ENCODE peak calls at places on chromosomes 5 and 9, in ten cellular contexts. T is tibial artery; O is lung; X is sigmoid colon; U is NT2/D1; A is psoas muscle; L is CD4-positive, alpha-beta T cell; J is left ventricle myocardium inferior; Y is RWPE2; D is aorta. E is an unnamed sample. For H3K9me3, the result is how much of the 10 kb centered on the place peaks cover.

GRCh38 chr5:74657165-74657564 is 16.6 kb upstream of the ENC1 start:
- DNase-seq in A (no peak), Y (no peak), T (no peak), J (no peak), U (no peak), O (no peak), X (no peak), D (no peak), L (no peak), E (no peak)

GRCh38 chr5:10615693-10616092 is 51.8 kb downstream of the ANKRD33B start:
- DNase-seq in L (no peak), O (no peak), T (no peak), D (no peak), X (no peak), A (no peak), J (no peak), U (no peak), Y (no peak), E (no peak)

GRCh38 chr5:132293066-132293991 is 865 bp upstream of the SLC22A4 start:
- DNase-seq in X (peak), Y (peak), J (peak), T (peak), L (peak), O (peak), A (peak), D (peak), U (peak), E (peak)

GRCh38 chr9:78786794-78787193 is 489.9 kb downstream of the PSAT1 start:
- DNase-seq in D (no peak), U (no peak), L (no peak), X (no peak), T (no peak), A (no peak), J (no peak), O (no peak), Y (no peak), E (no peak)

GRCh38 chr5:12794476-12795332 is 890.5 kb upstream of the CTNND2 start:
- DNase-seq in J (peak), U (no peak), X (no peak), O (no peak), L (no peak), D (no peak), T (no peak), A (peak), Y (no peak), E (no peak)

GRCh38 chr9:16637218-16637617 is 233.3 kb downstream of the BNC2 start:
- DNase-seq in O (no peak), D (no peak), X (no peak), T (no peak), U (no peak), L (no peak), A (no peak), J (no peak), Y (no peak), E (no peak)

GRCh38 chr5:20041326-20041977 is 53.5 kb upstream of the CDH18 start:
- DNase-seq in T (no peak), L (no peak), A (no peak), U (no peak), X (no peak), Y (no peak), O (no peak), J (no peak), D (no peak), E (no peak)

GRCh38 chr9:16304301-16304700 is 566.2 kb downstream of the BNC2 start:
- DNase-seq in A (no peak), T (no peak), D (no peak), O (no peak), U (peak), Y (no peak), X (no peak), J (no peak), L (no peak), E (no peak)

GRCh38 chr5:64680289-64680688 is 10.0 kb upstream of the SHISAL2B start:
- DNase-seq in X (no peak), U (no peak), T (no peak), D (no peak), L (no peak), O (no peak), Y (no peak), J (no peak), A (no peak), E (no peak)

GRCh38 chr5:88877826-88878225 is 5.2 kb downstream of the MEF2C start:
- DNase-seq in D (no peak), X (no peak), A (no peak), L (no peak), J (no peak), T (no peak), Y (no peak), O (no peak), U (no peak), E (no peak)

GRCh38 chr9:127936347-127936852 is 1.3 kb downstream of the DPM2 start:
- DNase-seq in X (no peak), O (no peak), T (no peak), Y (no peak), J (no peak), D (no peak), L (no peak), U (no peak), A (no peak), E (no peak)

GRCh38 chr9:14251146-14252071 is 62.5 kb downstream of the NFIB start:
- DNase-seq in O (peak), U (no peak), X (peak), L (no peak), D (peak), T (peak), Y (peak), A (peak), J (peak), E (peak)

GRCh38 chr5:127838661-127839060 is 135.5 kb downstream of the CCDC192 start:
- DNase-seq in O (no peak), Y (no peak), A (no peak), L (no peak), T (no peak), J (no peak), X (no peak), U (peak), D (no peak), E (no peak)

GRCh38 chr5:59007460-59008063 is 424.7 kb downstream of the RAB3C start:
- DNase-seq in A (no peak), O (no peak), D (no peak), J (no peak), X (no peak), Y (no peak), U (no peak), L (no peak), T (no peak), E (no peak)

GRCh38 chr5:143791848-143792701 is 19.9 kb upstream of the HMHB1 start:
- DNase-seq in A (no peak), J (no peak), D (no peak), X (no peak), T (no peak), O (no peak), U (no peak), Y (no peak), L (no peak), E (no peak)

GRCh38 chr5:61658592-61659008 is 326.5 kb downstream of the ZSWIM6 start:
- DNase-seq in O (peak), X (peak), T (peak), J (peak), Y (peak), U (peak), L (peak), D (peak), A (peak), E (peak)

GRCh38 chr5:12876541-12877298 is 972.5 kb upstream of the CTNND2 start:
- DNase-seq in L (no peak), J (no peak), X (no peak), U (no peak), A (no peak), O (no peak), T (no peak), D (no peak), Y (no peak), E (no peak)

GRCh38 chr9:86354882-86355399 is 731 bp upstream of the TUT7 start:
- DNase-seq in U (no peak), T (no peak), D (no peak), X (no peak), L (no peak), J (no peak), O (no peak), Y (no peak), A (no peak), E (no peak)

GRCh38 chr5:100430268-100430900 is 104.8 kb upstream of the FAM174A start:
- DNase-seq in D (peak), J (peak), A (peak), U (peak), T (no peak), Y (no peak), L (peak), O (peak), X (peak), E (peak)

GRCh38 chr5:125199968-125200841 is 453.8 kb upstream of the ZNF608 start:
- DNase-seq in T (no peak), A (no peak), D (no peak), U (peak), J (no peak), L (no peak), Y (no peak), X (no peak), O (no peak), E (no peak)

GRCh38 chr9:136160321-136160938 is 41.8 kb upstream of the TMEM250 start:
- DNase-seq in L (no peak), Y (no peak), X (no peak), O (no peak), U (no peak), T (no peak), J (no peak), D (no peak), A (no peak), E (no peak)

GRCh38 chr5:119269061-119269579 is 86.7 kb upstream of the TNFAIP8 start:
- DNase-seq in L (peak), O (peak), J (peak), U (peak), T (peak), D (no peak), X (peak), Y (no peak), A (no peak), E (peak)

GRCh38 chr9:979983-980382 is 3.5 kb downstream of the DMRT3 start:
- DNase-seq in L (no peak), Y (no peak), O (no peak), A (no peak), X (no peak), J (no peak), T (no peak), D (no peak), U (no peak), E (no peak)

GRCh38 chr9:129282308-129283211 is 104.5 kb upstream of the IER5L start:
- DNase-seq in X (peak), T (peak), D (no peak), Y (no peak), J (no peak), A (no peak), U (no peak), L (no peak), O (no peak), E (no peak)

GRCh38 chr9:95447660-95448420 is 68.9 kb downstream of the PTCH1 start:
- DNase-seq in D (no peak), X (no peak), L (no peak), J (no peak), U (peak), T (no peak), Y (no peak), O (no peak), A (no peak), E (no peak)

GRCh38 chr9:125472926-125473701 is 211.5 kb downstream of the GAPVD1 start:
- DNase-seq in T (no peak), O (peak), D (peak), J (peak), Y (no peak), X (peak), U (no peak), A (no peak), L (no peak), E (no peak)

GRCh38 chr5:74464512-74465209 is 175.9 kb downstream of the ENC1 start:
- DNase-seq in O (no peak), X (no peak), U (no peak), J (no peak), L (no peak), Y (no peak), A (no peak), T (no peak), D (no peak), E (no peak)

GRCh38 chr5:111739423-111739822 is 17.6 kb downstream of the NREP start:
- DNase-seq in O (no peak), U (no peak), Y (no peak), A (no peak), L (no peak), D (no peak), T (no peak), X (no peak), J (no peak), E (no peak)

GRCh38 chr5:178511173-178511572 is 79.0 kb downstream of the COL23A1 start:
- DNase-seq in U (no peak), A (no peak), T (no peak), Y (no peak), L (no peak), J (no peak), O (no peak), D (no peak), X (no peak), E (no peak)
- H3K9me3 ChIP-seq in U (under half), A (under half), T (under half), Y (under half), L (under half), J (under half), O (under half), D (under half), X (under half), E (under half)

DNA sequence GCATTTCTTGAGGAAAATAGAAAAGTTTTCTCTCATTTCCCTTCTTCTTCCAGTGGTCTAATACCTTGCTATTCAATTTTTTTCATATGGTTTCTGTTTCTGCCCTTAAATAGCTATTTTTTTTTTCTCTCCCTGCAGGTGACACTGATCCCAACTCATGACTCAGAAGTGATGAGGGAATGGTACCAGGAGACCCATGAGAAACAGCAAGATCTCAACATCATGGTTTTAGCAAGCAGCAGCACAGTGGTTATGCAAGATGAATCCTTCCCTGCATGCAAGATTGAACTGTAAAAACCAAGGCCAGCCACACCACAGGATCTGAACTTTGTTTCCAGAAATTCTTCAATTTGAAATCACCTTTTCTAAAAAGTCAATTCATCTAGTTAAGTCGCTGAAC is 97.7 kb downstream of the MAP1B start:
- DNase-seq in A (no peak), T (no peak), J (no peak), O (no peak), X (no peak), L (no peak), U (no peak), Y (no peak), D (no peak), E (no peak)
- H3K9me3 ChIP-seq in A (under half), T (under half), J (under half), O (under half), X (under half), L (under half), U (under half), Y (under half), D (under half), E (under half)

DNA sequence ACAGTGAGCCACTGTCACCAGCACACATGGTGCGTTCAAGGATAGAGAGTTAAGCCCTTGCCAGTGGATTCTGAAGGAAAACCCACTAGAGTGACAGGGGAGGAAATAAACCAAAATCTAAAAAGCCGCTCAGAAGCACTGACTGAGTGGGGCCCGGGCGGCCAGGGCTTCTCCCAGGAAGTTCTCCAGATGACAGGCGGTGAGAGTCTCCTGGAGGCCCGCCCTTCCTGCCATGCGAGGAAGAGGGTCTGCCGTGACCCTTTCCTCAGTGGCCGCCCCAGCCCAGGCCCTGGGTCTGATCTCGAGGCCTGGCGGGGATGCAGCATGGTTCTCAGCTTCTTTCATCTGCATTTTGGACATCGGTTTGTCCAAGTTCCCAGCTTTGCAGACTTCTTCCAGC is 14.9 kb downstream of the OLFM1 start:
- DNase-seq in Y (no peak), L (no peak), U (no peak), X (no peak), T (no peak), D (no peak), O (no peak), A (no peak), J (no peak), E (no peak)
- H3K9me3 ChIP-seq in Y (under half), L (under half), U (under half), X (under half), T (under half), D (under half), O (under half), A (under half), J (under half), E (under half)

DNA sequence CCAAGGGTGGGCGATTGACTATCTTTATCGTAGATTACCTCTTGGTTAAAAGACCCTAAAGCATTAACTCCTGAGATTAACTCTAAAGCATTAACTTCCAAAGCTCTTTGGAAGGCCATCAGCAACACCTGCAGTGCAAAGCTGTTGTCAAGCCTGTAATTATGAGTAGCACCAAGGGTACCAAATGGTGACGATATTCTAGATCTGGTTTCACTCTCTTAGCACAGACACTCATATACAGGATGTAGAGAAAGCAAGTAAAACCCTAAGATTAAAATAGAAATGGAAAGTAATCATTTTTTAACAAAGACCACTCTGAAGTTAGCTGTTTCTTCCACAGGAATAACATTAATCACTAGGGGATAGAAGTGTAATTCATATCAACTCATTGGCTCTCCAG is 29.9 kb upstream of the TNFSF8 start:
- DNase-seq in J (no peak), U (no peak), T (no peak), D (no peak), A (no peak), L (no peak), O (no peak), Y (no peak), X (no peak), E (no peak)
- H3K9me3 ChIP-seq in J (under half), U (half or more), T (under half), D (under half), A (under half), L (under half), O (under half), Y (under half), X (under half), E (under half)

GRCh38 chr5:141258948-141259347 is 13.8 kb downstream of the PCDHB15 start:
- DNase-seq in L (no peak), A (no peak), T (no peak), U (no peak), D (no peak), X (no peak), O (no peak), J (no peak), Y (no peak), E (no peak)
- H3K9me3 ChIP-seq in L (half or more), A (half or more), T (half or more), U (half or more), D (under half), X (half or more), O (half or more), J (half or more), Y (half or more), E (under half)

GRCh38 chr9:137350696-137351584 is 48.9 kb upstream of the NRARP start:
- DNase-seq in J (no peak), X (no peak), O (no peak), U (no peak), D (no peak), A (no peak), T (no peak), L (no peak), Y (no peak), E (no peak)

GRCh38 chr9:137353223-137354152 is 51.4 kb upstream of the NRARP start:
- DNase-seq in J (peak), D (no peak), Y (no peak), U (no peak), L (no peak), X (no peak), A (peak), T (no peak), O (peak), E (no peak)

GRCh38 chr9:137352511-137353222 is 50.6 kb upstream of the NRARP start:
- DNase-seq in A (no peak), Y (no peak), J (no peak), U (no peak), L (no peak), D (no peak), X (no peak), O (no peak), T (no peak), E (no peak)

GRCh38 chr9:137354153-137354844 is 52.2 kb upstream of the NRARP start:
- DNase-seq in J (no peak), X (no peak), A (no peak), U (no peak), O (no peak), D (no peak), T (no peak), L (no peak), Y (no peak), E (no peak)

GRCh38 chr9:137351781-137352501 is 49.9 kb upstream of the NRARP start:
- DNase-seq in L (no peak), U (no peak), Y (no peak), J (no peak), D (no peak), O (no peak), T (peak), X (no peak), A (no peak), E (no peak)
- H3K9me3 ChIP-seq in L (under half), U (under half), Y (under half), J (under half), D (under half), O (under half), T (under half), X (under half), A (under half), E (under half)

GRCh38 chr5:114729986-114730385 is 368.1 kb downstream of the KCNN2 start:
- DNase-seq in X (no peak), T (no peak), J (no peak), Y (no peak), U (no peak), D (no peak), A (no peak), L (no peak), O (no peak), E (no peak)
- H3K9me3 ChIP-seq in X (under half), T (under half), J (under half), Y (under half), U (under half), D (under half), A (under half), L (under half), O (under half), E (under half)

E was measured in pancreas.